ENCODE peak calls at places on chromosomes 6 and 20, in four cellular contexts. F, W, Z and T are unnamed samples.

GRCh38 chr6:170276369-170277057 is 14.4 kb downstream of the DLL1 start:
- DNase-seq in F (no peak), W (no peak), Z (no peak), T (peak; percentile 72)

GRCh38 chr6:112282217-112282616 is 27.9 kb upstream of the LAMA4 start:
- DNase-seq in F (no peak), W (no peak), Z (no peak), T (peak; percentile 63)

GRCh38 chr20:46328180-46328882 is 20.0 kb upstream of the CDH22 start:
- DNase-seq in F (no peak), W (no peak), Z (no peak), T (no peak)

GRCh38 chr6:105892577-105893262 is 193.4 kb upstream of the PRDM1 start:
- DNase-seq in F (no peak), W (no peak), Z (no peak), T (no peak)

GRCh38 chr6:87673237-87673636 is 28.8 kb downstream of the AKIRIN2 start:
- DNase-seq in F (no peak), W (no peak), Z (no peak), T (no peak)

GRCh38 chr20:38863024-38863851 is 57.7 kb downstream of the PPP1R16B start:
- DNase-seq in F (no peak), W (no peak), Z (no peak), T (no peak)

GRCh38 chr6:156925718-156926607 is 148.8 kb downstream of the ARID1B start:
- DNase-seq in F (no peak), W (no peak), Z (no peak), T (no peak)

GRCh38 chr6:132830236-132830799 is 15.9 kb downstream of the RPS12 start:
- DNase-seq in F (no peak), W (no peak), Z (peak; percentile 35), T (peak; percentile 69)

GRCh38 chr6:8983202-8983688 is 547.9 kb upstream of the SLC35B3 start:
- DNase-seq in F (peak; percentile 57), W (no peak), Z (no peak), T (peak; percentile 70)

GRCh38 chr6:162964703-162965140 is 236.9 kb downstream of the PACRG start:
- DNase-seq in F (no peak), W (no peak), Z (no peak), T (no peak)

GRCh38 chr6:3749390-3749978 is 2.0 kb downstream of the PXDC1 start:
- DNase-seq in F (no peak), W (no peak), Z (no peak), T (peak; percentile 85)

GRCh38 chr6:5279891-5280338 is 18.6 kb downstream of the FARS2 start:
- DNase-seq in F (no peak), W (no peak), Z (no peak), T (no peak)

GRCh38 chr20:35472209-35472608 is 16.8 kb downstream of the CEP250 start:
- DNase-seq in F (no peak), W (no peak), Z (no peak), T (no peak)

GRCh38 chr20:4502756-4503155 is 219.0 kb upstream of the PRND start:
- DNase-seq in F (no peak), W (no peak), Z (no peak), T (no peak)

GRCh38 chr20:34171640-34172039 is 59.6 kb upstream of the EIF2S2 start:
- DNase-seq in F (no peak), W (no peak), Z (no peak), T (no peak)

GRCh38 chr6:37433657-37434271 is 743 bp downstream of the CMTR1 start:
- DNase-seq in F (peak; percentile 45), W (no peak), Z (no peak), T (no peak)

GRCh38 chr6:148508401-148509151 is 165.9 kb downstream of the SASH1 start:
- DNase-seq in F (no peak), W (no peak), Z (no peak), T (peak; percentile 47)

GRCh38 chr20:51763965-51764602 is 4.1 kb downstream of the ATP9A start:
- DNase-seq in F (no peak), W (no peak), Z (no peak), T (no peak)

GRCh38 chr6:104679971-104680370 is 179.7 kb downstream of the HACE1 start:
- DNase-seq in F (no peak), W (no peak), Z (no peak), T (no peak)

GRCh38 chr6:112690497-112691202 is 343.5 kb downstream of the RFPL4B start:
- DNase-seq in F (no peak), W (no peak), Z (no peak), T (peak; percentile 40)

GRCh38 chr6:104428201-104428600 is 431.5 kb downstream of the HACE1 start:
- DNase-seq in F (no peak), W (no peak), Z (no peak), T (no peak)

GRCh38 chr20:53827996-53828672 is 234.5 kb upstream of the ZNF217 start:
- DNase-seq in F (no peak), W (no peak), Z (no peak), T (peak; percentile 99)

GRCh38 chr20:48604426-48604825 is 223.4 kb downstream of the PREX1 start:
- DNase-seq in F (no peak), W (no peak), Z (no peak), T (no peak)